ENCODE peak calls at places on chromosomes 5 and 9, in nine cellular contexts. One of them, this sample, is unnamed. For H3K36me3, the result is how much of the 10 kb centered on the place peaks cover.

GRCh38 chr5:179166886-179167841 is 107.0 kb downstream of the ZNF354C start:
- DNase-seq in lung: no peak
- DNase-seq in cardiac muscle cell: peak
- DNase-seq in neuronal stem cell: peak
- DNase-seq in kidney: peak
- DNase-seq in hepatocyte: peak
- DNase-seq in CD8-positive, alpha-beta T cell: peak
- DNase-seq in aorta: peak
- DNase-seq in astrocyte: peak
- DNase-seq in this sample: peak

GRCh38 chr5:138705567-138705966 is 47.7 kb upstream of the CTNNA1 start:
- DNase-seq in cardiac muscle cell: no peak
- DNase-seq in lung: no peak
- DNase-seq in CD8-positive, alpha-beta T cell: no peak
- DNase-seq in aorta: no peak
- DNase-seq in hepatocyte: no peak
- DNase-seq in astrocyte: no peak
- DNase-seq in neuronal stem cell: no peak
- DNase-seq in kidney: no peak
- DNase-seq in this sample: no peak

GRCh38 chr9:136712690-136713554 is 550 bp downstream of the DIPK1B start:
- DNase-seq in hepatocyte: peak
- DNase-seq in aorta: peak
- DNase-seq in CD8-positive, alpha-beta T cell: no peak
- DNase-seq in kidney: no peak
- DNase-seq in neuronal stem cell: no peak
- DNase-seq in astrocyte: no peak
- DNase-seq in cardiac muscle cell: peak
- DNase-seq in lung: no peak
- DNase-seq in this sample: no peak

GRCh38 chr5:132475939-132476852 is 14.4 kb downstream of the IRF1 start:
- DNase-seq in lung: no peak
- DNase-seq in cardiac muscle cell: no peak
- DNase-seq in neuronal stem cell: no peak
- DNase-seq in astrocyte: no peak
- DNase-seq in hepatocyte: peak
- DNase-seq in kidney: peak
- DNase-seq in aorta: no peak
- DNase-seq in CD8-positive, alpha-beta T cell: no peak
- DNase-seq in this sample: no peak

GRCh38 chr9:83339435-83339834 is 198.8 kb downstream of the FRMD3 start:
- DNase-seq in hepatocyte: no peak
- DNase-seq in aorta: no peak
- DNase-seq in CD8-positive, alpha-beta T cell: no peak
- DNase-seq in neuronal stem cell: no peak
- DNase-seq in astrocyte: no peak
- DNase-seq in lung: no peak
- DNase-seq in kidney: no peak
- DNase-seq in cardiac muscle cell: no peak
- DNase-seq in this sample: no peak

GRCh38 chr9:91948423-91949292 is 1.4 kb downstream of the ROR2 start:
- DNase-seq in neuronal stem cell: peak
- DNase-seq in CD8-positive, alpha-beta T cell: no peak
- DNase-seq in hepatocyte: peak
- DNase-seq in cardiac muscle cell: peak
- DNase-seq in kidney: peak
- DNase-seq in astrocyte: peak
- DNase-seq in aorta: peak
- DNase-seq in lung: peak
- DNase-seq in this sample: no peak

GRCh38 chr5:91166040-91166807 is 216.9 kb downstream of the ARRDC3 start:
- DNase-seq in CD8-positive, alpha-beta T cell: no peak
- DNase-seq in hepatocyte: no peak
- DNase-seq in astrocyte: peak
- DNase-seq in kidney: no peak
- DNase-seq in cardiac muscle cell: no peak
- DNase-seq in aorta: no peak
- DNase-seq in neuronal stem cell: no peak
- DNase-seq in lung: no peak
- DNase-seq in this sample: no peak

GRCh38 chr5:147485046-147485445 is 24.8 kb downstream of the DPYSL3 start:
- DNase-seq in aorta: no peak
- DNase-seq in hepatocyte: no peak
- DNase-seq in lung: no peak
- DNase-seq in cardiac muscle cell: no peak
- DNase-seq in CD8-positive, alpha-beta T cell: no peak
- DNase-seq in neuronal stem cell: no peak
- DNase-seq in astrocyte: peak
- DNase-seq in kidney: no peak
- DNase-seq in this sample: no peak

GRCh38 chr9:16031971-16032370 is 479.1 kb downstream of the CCDC171 start:
- DNase-seq in aorta: no peak
- DNase-seq in astrocyte: peak
- DNase-seq in cardiac muscle cell: no peak
- DNase-seq in neuronal stem cell: no peak
- DNase-seq in lung: no peak
- DNase-seq in kidney: no peak
- DNase-seq in hepatocyte: no peak
- DNase-seq in CD8-positive, alpha-beta T cell: no peak
- DNase-seq in this sample: no peak

GRCh38 chr9:127587966-127588365 is 24.1 kb upstream of the STXBP1 start:
- DNase-seq in kidney: no peak
- DNase-seq in cardiac muscle cell: no peak
- DNase-seq in aorta: no peak
- DNase-seq in hepatocyte: no peak
- DNase-seq in CD8-positive, alpha-beta T cell: no peak
- DNase-seq in neuronal stem cell: no peak
- DNase-seq in lung: no peak
- DNase-seq in astrocyte: no peak
- DNase-seq in this sample: no peak

GRCh38 chr9:121770415-121771273 is 119.2 kb downstream of the DAB2IP start:
- DNase-seq in CD8-positive, alpha-beta T cell: no peak
- DNase-seq in cardiac muscle cell: no peak
- DNase-seq in neuronal stem cell: no peak
- DNase-seq in astrocyte: peak
- DNase-seq in kidney: peak
- DNase-seq in aorta: peak
- DNase-seq in hepatocyte: no peak
- DNase-seq in lung: no peak
- DNase-seq in this sample: no peak

GRCh38 chr9:121768416-121769015 is 117.1 kb downstream of the DAB2IP start:
- DNase-seq in hepatocyte: no peak
- DNase-seq in aorta: peak
- DNase-seq in astrocyte: no peak
- DNase-seq in CD8-positive, alpha-beta T cell: no peak
- DNase-seq in lung: no peak
- DNase-seq in neuronal stem cell: no peak
- DNase-seq in cardiac muscle cell: no peak
- DNase-seq in kidney: peak
- DNase-seq in this sample: no peak

GRCh38 chr9:121771418-121771817 is 120.0 kb downstream of the DAB2IP start:
- DNase-seq in kidney: peak
- DNase-seq in cardiac muscle cell: no peak
- DNase-seq in neuronal stem cell: no peak
- DNase-seq in CD8-positive, alpha-beta T cell: no peak
- DNase-seq in hepatocyte: no peak
- DNase-seq in lung: no peak
- DNase-seq in astrocyte: no peak
- DNase-seq in aorta: peak
- DNase-seq in this sample: no peak

GRCh38 chr9:121771851-121772599 is 120.6 kb downstream of the DAB2IP start:
- DNase-seq in hepatocyte: no peak
- DNase-seq in astrocyte: no peak
- DNase-seq in neuronal stem cell: no peak
- DNase-seq in cardiac muscle cell: no peak
- DNase-seq in kidney: peak
- DNase-seq in CD8-positive, alpha-beta T cell: no peak
- DNase-seq in lung: no peak
- DNase-seq in aorta: peak
- DNase-seq in this sample: no peak

DNA sequence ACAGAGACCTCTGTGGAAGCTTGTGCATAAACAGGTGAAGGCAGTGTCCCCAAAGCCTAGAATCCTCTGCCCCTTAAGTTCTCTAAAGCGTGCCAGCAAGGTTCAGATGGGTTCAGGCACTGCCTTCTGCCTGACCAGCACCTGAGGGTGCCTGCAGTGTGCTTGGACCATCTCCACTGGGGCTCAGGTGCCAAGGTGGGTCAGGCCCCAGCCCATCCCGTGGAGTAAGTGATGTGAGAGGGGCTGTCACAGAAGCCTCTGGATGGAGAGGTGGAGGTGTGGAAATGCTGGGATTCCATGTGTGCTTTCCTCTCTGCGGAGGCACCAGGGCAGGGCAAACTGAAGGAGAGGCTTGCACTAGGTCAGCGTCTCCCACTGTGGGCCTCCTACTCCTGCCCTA is 118.5 kb downstream of the DAB2IP start:
- DNase-seq in hepatocyte: no peak
- DNase-seq in aorta: peak
- DNase-seq in neuronal stem cell: no peak
- DNase-seq in kidney: no peak
- DNase-seq in astrocyte: no peak
- DNase-seq in cardiac muscle cell: no peak
- DNase-seq in lung: no peak
- DNase-seq in CD8-positive, alpha-beta T cell: no peak
- DNase-seq in this sample: no peak
- H3K36me3 ChIP-seq in hepatocyte: under half
- H3K36me3 ChIP-seq in aorta: under half
- H3K36me3 ChIP-seq in neuronal stem cell: half or more
- H3K36me3 ChIP-seq in kidney: half or more
- H3K36me3 ChIP-seq in astrocyte: under half
- H3K36me3 ChIP-seq in cardiac muscle cell: half or more
- H3K36me3 ChIP-seq in lung: under half
- H3K36me3 ChIP-seq in CD8-positive, alpha-beta T cell: under half
- H3K36me3 ChIP-seq in this sample: under half

GRCh38 chr5:126594077-126594476 is 942 bp downstream of the ALDH7A1 start:
- DNase-seq in astrocyte: peak
- DNase-seq in CD8-positive, alpha-beta T cell: no peak
- DNase-seq in aorta: no peak
- DNase-seq in neuronal stem cell: no peak
- DNase-seq in lung: no peak
- DNase-seq in cardiac muscle cell: peak
- DNase-seq in hepatocyte: peak
- DNase-seq in kidney: no peak
- DNase-seq in this sample: no peak

GRCh38 chr5:126587551-126588390 is 7.2 kb downstream of the ALDH7A1 start:
- DNase-seq in kidney: no peak
- DNase-seq in aorta: no peak
- DNase-seq in lung: no peak
- DNase-seq in cardiac muscle cell: no peak
- DNase-seq in hepatocyte: no peak
- DNase-seq in CD8-positive, alpha-beta T cell: no peak
- DNase-seq in astrocyte: no peak
- DNase-seq in neuronal stem cell: no peak
- DNase-seq in this sample: no peak

GRCh38 chr5:126591549-126591948 is 3.5 kb downstream of the ALDH7A1 start:
- DNase-seq in kidney: no peak
- DNase-seq in hepatocyte: no peak
- DNase-seq in aorta: no peak
- DNase-seq in astrocyte: no peak
- DNase-seq in cardiac muscle cell: no peak
- DNase-seq in neuronal stem cell: no peak
- DNase-seq in lung: no peak
- DNase-seq in CD8-positive, alpha-beta T cell: no peak
- DNase-seq in this sample: no peak

GRCh38 chr5:126594676-126595485 is at the start of gene ALDH7A1:
- DNase-seq in CD8-positive, alpha-beta T cell: peak
- DNase-seq in neuronal stem cell: peak
- DNase-seq in kidney: peak
- DNase-seq in hepatocyte: peak
- DNase-seq in cardiac muscle cell: peak
- DNase-seq in astrocyte: peak
- DNase-seq in lung: peak
- DNase-seq in aorta: peak
- DNase-seq in this sample: peak

GRCh38 chr5:126589536-126590297 is 5.3 kb downstream of the ALDH7A1 start:
- DNase-seq in astrocyte: no peak
- DNase-seq in kidney: no peak
- DNase-seq in cardiac muscle cell: no peak
- DNase-seq in neuronal stem cell: no peak
- DNase-seq in lung: no peak
- DNase-seq in aorta: no peak
- DNase-seq in CD8-positive, alpha-beta T cell: no peak
- DNase-seq in hepatocyte: no peak
- DNase-seq in this sample: no peak
- H3K36me3 ChIP-seq in astrocyte: under half
- H3K36me3 ChIP-seq in kidney: under half
- H3K36me3 ChIP-seq in cardiac muscle cell: under half
- H3K36me3 ChIP-seq in neuronal stem cell: half or more
- H3K36me3 ChIP-seq in lung: under half
- H3K36me3 ChIP-seq in aorta: under half
- H3K36me3 ChIP-seq in CD8-positive, alpha-beta T cell: under half
- H3K36me3 ChIP-seq in hepatocyte: under half
- H3K36me3 ChIP-seq in this sample: under half

GRCh38 chr9:35559792-35560530 is 45.1 kb upstream of the TESK1 start:
- DNase-seq in aorta: no peak
- DNase-seq in cardiac muscle cell: no peak
- DNase-seq in lung: no peak
- DNase-seq in hepatocyte: no peak
- DNase-seq in astrocyte: no peak
- DNase-seq in neuronal stem cell: no peak
- DNase-seq in CD8-positive, alpha-beta T cell: no peak
- DNase-seq in kidney: no peak
- DNase-seq in this sample: no peak
- H3K36me3 ChIP-seq in aorta: under half
- H3K36me3 ChIP-seq in cardiac muscle cell: under half
- H3K36me3 ChIP-seq in lung: under half
- H3K36me3 ChIP-seq in hepatocyte: under half
- H3K36me3 ChIP-seq in astrocyte: under half
- H3K36me3 ChIP-seq in neuronal stem cell: under half
- H3K36me3 ChIP-seq in CD8-positive, alpha-beta T cell: under half
- H3K36me3 ChIP-seq in kidney: under half
- H3K36me3 ChIP-seq in this sample: under half

DNA sequence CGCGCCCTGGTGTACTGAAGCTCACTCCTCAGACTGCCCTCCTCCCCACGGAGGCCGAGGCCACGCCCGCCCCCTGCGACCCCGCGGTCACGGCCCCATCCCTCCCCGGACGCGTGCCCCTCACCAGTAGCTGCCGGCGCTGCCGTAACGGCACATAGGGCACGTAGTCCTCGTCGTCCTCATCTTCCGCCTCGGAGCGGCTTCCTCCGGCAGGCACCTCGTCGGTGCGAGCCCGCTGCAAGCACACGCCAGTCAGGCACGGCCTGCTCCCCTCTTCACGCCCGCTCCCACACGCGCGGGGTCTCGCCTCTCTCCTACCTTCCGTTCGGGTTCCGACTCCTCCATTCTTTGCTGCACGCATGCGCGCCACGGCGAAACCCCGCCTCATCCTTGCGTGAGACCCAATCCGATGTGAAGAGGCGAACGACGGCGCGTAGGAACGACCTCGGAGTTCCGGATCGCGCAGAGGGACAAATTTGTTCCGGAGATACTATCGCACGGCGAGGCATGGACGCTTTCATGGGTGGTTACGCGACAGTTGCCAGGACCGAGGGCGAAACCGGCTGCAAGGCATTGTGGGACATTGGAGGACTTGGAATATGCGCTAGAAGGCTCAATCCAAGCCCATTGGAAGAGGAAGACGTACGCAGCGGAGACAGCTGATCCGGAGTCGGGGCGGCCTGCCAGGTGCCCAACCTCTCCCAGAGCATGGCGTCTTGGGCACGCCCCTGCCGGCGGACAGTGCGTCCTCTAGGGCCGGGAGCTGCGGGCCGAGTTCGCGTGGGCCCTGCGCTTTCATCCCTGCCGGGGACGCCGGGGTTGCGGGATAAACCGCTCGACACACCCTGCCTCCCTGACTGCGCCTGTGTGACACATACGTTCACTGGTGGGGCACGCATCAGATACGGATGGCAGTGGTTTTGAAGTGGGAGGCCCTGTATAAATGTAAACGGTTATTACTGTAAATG is at the start of gene DDX41:
- DNase-seq in astrocyte: peak
- DNase-seq in CD8-positive, alpha-beta T cell: peak
- DNase-seq in cardiac muscle cell: peak
- DNase-seq in kidney: peak
- DNase-seq in hepatocyte: peak
- DNase-seq in lung: peak
- DNase-seq in aorta: peak
- DNase-seq in neuronal stem cell: peak
- DNase-seq in this sample: peak
- H3K36me3 ChIP-seq in astrocyte: under half
- H3K36me3 ChIP-seq in CD8-positive, alpha-beta T cell: under half
- H3K36me3 ChIP-seq in cardiac muscle cell: under half
- H3K36me3 ChIP-seq in kidney: under half
- H3K36me3 ChIP-seq in hepatocyte: under half
- H3K36me3 ChIP-seq in lung: under half
- H3K36me3 ChIP-seq in aorta: under half
- H3K36me3 ChIP-seq in neuronal stem cell: half or more
- H3K36me3 ChIP-seq in this sample: half or more

This sample was measured in iPS DF 6.9.